ENCODE peak calls at places on chromosomes 16 and 17, in seven cellular contexts. M, C, O, E, F, Z and G are unnamed samples. For H3K4me1, the result is how much of the 10 kb centered on the place peaks cover.

GRCh38 chr16:86088287-86088686 is 189.3 kb downstream of the IRF8 start:
- DNase-seq in F (peak), O (no peak), Z (no peak), E (no peak), C (no peak), M (no peak), G (no peak)

GRCh38 chr16:2246301-2246885 is 5.0 kb downstream of the ECI1 start:
- DNase-seq in O (no peak), E (no peak), Z (no peak), M (no peak), F (no peak), C (no peak), G (no peak)

GRCh38 chr16:777826-778225 is 10.4 kb downstream of the RPUSD1 start:
- DNase-seq in C (no peak), E (no peak), F (no peak), O (no peak), M (peak), Z (no peak), G (no peak)

GRCh38 chr17:65523411-65523810 is 38.0 kb downstream of the AXIN2 start:
- DNase-seq in O (no peak), Z (peak), M (peak), F (no peak), E (no peak), C (no peak), G (no peak)

GRCh38 chr17:61395409-61395982 is 4.1 kb upstream of the TBX2 start:
- DNase-seq in Z (no peak), O (no peak), C (no peak), E (no peak), F (no peak), M (no peak), G (no peak)

GRCh38 chr16:53415504-53415903 is 18.8 kb upstream of the RBL2 start:
- DNase-seq in C (no peak), Z (no peak), F (no peak), E (no peak), O (no peak), M (no peak), G (no peak)

GRCh38 chr16:48831081-48831722 is 221.2 kb upstream of the N4BP1 start:
- DNase-seq in E (no peak), F (no peak), Z (no peak), O (no peak), C (no peak), M (no peak), G (no peak)

GRCh38 chr16:1674751-1675664 is 3.1 kb upstream of the JPT2 start:
- DNase-seq in E (no peak), O (no peak), Z (peak), F (no peak), C (no peak), M (peak), G (no peak)

GRCh38 chr16:84467256-84467655 is 37.2 kb downstream of the MEAK7 start:
- DNase-seq in M (no peak), F (no peak), C (peak), E (no peak), O (no peak), Z (no peak), G (no peak)

GRCh38 chr17:62966426-62967110 is 533 bp downstream of the TANC2 start:
- DNase-seq in E (peak), O (peak), Z (no peak), M (peak), F (no peak), C (peak), G (peak)

GRCh38 chr16:55643161-55643970 is 12.4 kb upstream of the SLC6A2 start:
- DNase-seq in C (no peak), O (no peak), M (peak), E (no peak), F (no peak), Z (peak), G (no peak)

GRCh38 chr17:8345052-8345690 is 5.5 kb downstream of the ODF4 start:
- DNase-seq in Z (no peak), M (no peak), E (no peak), F (no peak), C (no peak), O (no peak), G (no peak)

GRCh38 chr16:66489385-66489784 is 60.5 kb downstream of the TK2 start:
- DNase-seq in M (no peak), C (no peak), E (no peak), O (no peak), F (peak), Z (no peak), G (no peak)

GRCh38 chr17:17387461-17388362 is 84.5 kb downstream of the NT5M start:
- DNase-seq in C (peak), F (no peak), O (no peak), M (no peak), Z (no peak), E (no peak), G (no peak)

GRCh38 chr17:419073-419735 is 66.6 kb upstream of the RPH3AL start:
- DNase-seq in O (no peak), F (no peak), M (no peak), E (no peak), C (no peak), Z (no peak), G (peak)

GRCh38 chr16:86095906-86096485 is 197.0 kb downstream of the IRF8 start:
- DNase-seq in C (peak), F (peak), E (no peak), M (no peak), O (no peak), Z (no peak), G (no peak)

GRCh38 chr16:5979905-5980550 is 882.4 kb upstream of the EEF2KMT start:
- DNase-seq in F (no peak), E (no peak), M (no peak), C (no peak), Z (no peak), O (no peak), G (no peak)

GRCh38 chr16:50309527-50310307 is 43.4 kb downstream of the ADCY7 start:
- DNase-seq in E (no peak), M (peak), O (no peak), Z (no peak), F (peak), C (no peak), G (peak)

GRCh38 chr17:1829189-1829578 is 518 bp downstream of the SMYD4 start:
- DNase-seq in F (peak), M (peak), Z (peak), E (no peak), C (no peak), O (no peak), G (no peak)

GRCh38 chr17:42852351-42852750 is 1.4 kb downstream of the AOC3 start:
- DNase-seq in C (peak), Z (no peak), O (no peak), M (no peak), F (peak), E (no peak), G (no peak)

GRCh38 chr17:43171761-43172487 is 910 bp downstream of the NBR1 start:
- DNase-seq in C (no peak), O (peak), F (no peak), M (peak), E (no peak), Z (peak), G (no peak)

GRCh38 chr17:40551091-40551873 is 14.0 kb downstream of the CCR7 start:
- DNase-seq in F (peak), M (peak), E (peak), C (peak), Z (peak), O (peak), G (peak)

GRCh38 chr16:67246081-67246944 is 968 bp downstream of the FHOD1 start:
- DNase-seq in Z (peak), O (peak), C (peak), E (peak), M (peak), F (peak), G (no peak)

GRCh38 chr17:78392295-78392694 is 13.8 kb downstream of the PGS1 start:
- DNase-seq in M (no peak), E (no peak), O (no peak), C (no peak), Z (no peak), F (no peak), G (no peak)
- H3K27ac ChIP-seq in M (no peak), E (peak), O (no peak), C (peak), Z (peak), F (no peak), G (no peak)

GRCh38 chr17:78828470-78829185 is 12.0 kb downstream of the USP36 start:
- DNase-seq in F (no peak), O (no peak), E (no peak), Z (peak), C (no peak), M (peak), G (no peak)
- TF ChIP-seq CTCF in F (no peak), O (no peak), E (no peak), Z (peak), C (no peak), M (peak), G (no peak)

GRCh38 chr16:68355447-68356248 is 44.8 kb downstream of the PRMT7 start:
- DNase-seq in Z (no peak), O (no peak), E (no peak), C (no peak), F (no peak), M (no peak), G (no peak)

GRCh38 chr16:68357923-68358322 is 47.1 kb downstream of the PRMT7 start:
- DNase-seq in M (no peak), E (no peak), F (no peak), C (no peak), O (no peak), Z (no peak), G (no peak)

GRCh38 chr16:68357521-68357922 is 46.7 kb downstream of the PRMT7 start:
- DNase-seq in M (no peak), F (no peak), E (no peak), C (no peak), Z (no peak), O (no peak), G (no peak)

GRCh38 chr16:68356249-68356918 is 45.6 kb downstream of the PRMT7 start:
- DNase-seq in E (no peak), M (no peak), C (no peak), Z (no peak), F (no peak), O (no peak), G (peak)

GRCh38 chr16:68356919-68357286 is 46.1 kb downstream of the PRMT7 start:
- DNase-seq in F (no peak), C (no peak), E (no peak), O (no peak), Z (no peak), M (no peak), G (no peak)
- H3K4me1 ChIP-seq in F (under half), C (under half), E (under half), O (under half), Z (under half), M (under half), G (under half)

GRCh38 chr16:31181102-31181830 is 1.3 kb downstream of the FUS start:
- DNase-seq in E (peak), F (peak), M (peak), O (no peak), Z (peak), C (peak), G (no peak)
- H3K27ac ChIP-seq in E (peak), F (peak), M (peak), O (peak), Z (peak), C (peak), G (peak)

DNA sequence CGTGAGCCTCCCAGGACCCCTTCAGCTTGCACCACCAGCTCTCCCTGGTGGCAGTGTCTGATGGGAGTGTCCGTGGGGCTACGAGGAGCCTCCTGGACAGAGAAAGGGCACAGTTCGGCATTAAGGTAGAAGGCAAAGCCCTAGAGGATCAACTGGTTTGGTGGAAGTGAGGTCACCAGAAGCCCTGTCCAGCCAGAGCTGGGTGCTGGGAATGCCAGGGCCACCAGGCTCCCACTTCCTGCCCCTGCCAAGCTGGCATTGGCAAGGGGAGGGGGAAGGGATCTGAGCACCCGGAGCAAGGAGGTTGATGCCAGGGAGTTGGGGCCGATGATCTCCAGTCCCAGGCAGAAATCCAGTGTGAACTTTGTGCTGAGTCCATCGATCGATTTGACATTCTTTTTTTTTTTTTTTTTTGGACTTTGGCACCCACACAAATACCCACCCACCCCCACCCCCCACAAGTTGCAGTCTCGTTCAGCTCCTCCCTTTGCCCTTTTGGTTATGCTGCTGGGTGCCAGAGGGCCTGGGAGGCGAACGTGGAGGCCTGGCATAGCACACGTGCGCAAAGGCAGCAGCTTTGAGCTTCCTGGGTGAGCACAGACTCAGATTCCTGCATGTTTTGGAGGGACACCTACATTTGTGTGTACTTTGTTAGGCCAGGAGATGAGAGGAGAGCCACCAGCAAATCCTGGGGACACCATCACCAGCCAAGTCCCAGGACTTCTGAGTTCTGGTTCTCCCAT is 2.1 kb downstream of the NHERF1 start:
- DNase-seq in O (no peak), E (no peak), F (no peak), M (no peak), C (no peak), Z (no peak), G (no peak)
- TF ChIP-seq CTCF in O (no peak), E (no peak), F (no peak), M (no peak), C (no peak), Z (no peak), G (no peak)